ENCODE peak calls at places on chromosomes 12 and 14, in ten cellular contexts. F is thoracic aorta, S is mesendoderm, E is spleen, W is small intestine, B is left ventricle myocardium inferior, N is adipocyte, I is fibroblast of lung, X is body of pancreas, K is aorta. H is an unnamed sample. For H3K4me1, the result is how much of the 10 kb centered on the place peaks cover.

GRCh38 chr14:102481791-102482238 is 27.8 kb downstream of the ANKRD9 start:
- DNase-seq in F (no peak), S (no peak), E (peak), W (peak), B (no peak), N (no peak), I (no peak), X (no peak), K (peak), H (no peak)

GRCh38 chr12:11891350-11892064 is 179.2 kb upstream of the BCL2L14 start:
- DNase-seq in F (no peak), S (no peak), E (no peak), W (no peak), B (peak), N (no peak), I (no peak), X (no peak), K (no peak), H (no peak)

GRCh38 chr14:65100905-65101541 is 1.3 kb downstream of the MAX start:
- DNase-seq in F (no peak), S (peak), E (no peak), W (no peak), B (no peak), N (peak), I (peak), X (no peak), K (no peak), H (no peak)

GRCh38 chr12:104694711-104695110 is 238.0 kb downstream of the CHST11 start:
- DNase-seq in F (no peak), S (no peak), E (no peak), W (no peak), B (no peak), N (no peak), I (no peak), X (no peak), K (peak), H (no peak)

GRCh38 chr12:116434155-116435065 is 124.8 kb upstream of the MAP1LC3B2 start:
- DNase-seq in F (peak), S (peak), E (no peak), W (peak), B (peak), N (peak), I (peak), X (peak), K (peak), H (peak)

GRCh38 chr14:98775892-98776291 is 496.1 kb downstream of the BCL11B start:
- DNase-seq in F (no peak), S (no peak), E (no peak), W (no peak), B (no peak), N (no peak), I (no peak), X (no peak), K (no peak), H (no peak)

GRCh38 chr14:64688801-64689200 is 15.4 kb upstream of the PLEKHG3 start:
- DNase-seq in F (no peak), S (peak), E (no peak), W (peak), B (no peak), N (no peak), I (no peak), X (no peak), K (no peak), H (no peak)

GRCh38 chr14:34593740-34594375 is 36.1 kb downstream of the SNX6 start:
- DNase-seq in F (no peak), S (no peak), E (no peak), W (no peak), B (no peak), N (peak), I (peak), X (no peak), K (peak), H (no peak)

GRCh38 chr12:46884362-46884761 is 58.6 kb upstream of the SLC38A4 start:
- DNase-seq in F (no peak), S (no peak), E (no peak), W (no peak), B (no peak), N (no peak), I (no peak), X (no peak), K (no peak), H (no peak)

GRCh38 chr12:46959484-46959883 is 119.9 kb upstream of the PCED1B start:
- DNase-seq in F (no peak), S (no peak), E (no peak), W (no peak), B (no peak), N (peak), I (peak), X (no peak), K (no peak), H (no peak)

GRCh38 chr12:31651893-31652521 is 7.5 kb upstream of the ETFBKMT start:
- DNase-seq in F (no peak), S (no peak), E (no peak), W (no peak), B (no peak), N (no peak), I (peak), X (no peak), K (no peak), H (no peak)

GRCh38 chr12:73383584-73384229 is 1111.5 kb downstream of the TRHDE start:
- DNase-seq in F (no peak), S (no peak), E (no peak), W (peak), B (no peak), N (no peak), I (no peak), X (no peak), K (no peak), H (no peak)

GRCh38 chr12:48001426-48002178 is 2.7 kb downstream of the COL2A1 start:
- DNase-seq in F (no peak), S (peak), E (peak), W (peak), B (peak), N (peak), I (peak), X (peak), K (peak), H (no peak)

GRCh38 chr14:61177279-61178225 is 103.6 kb downstream of the TMEM30B start:
- DNase-seq in F (no peak), S (peak), E (no peak), W (no peak), B (no peak), N (peak), I (peak), X (no peak), K (no peak), H (no peak)

GRCh38 chr14:68628605-68629310 is 164.1 kb downstream of the ZFP36L1 start:
- DNase-seq in F (no peak), S (peak), E (no peak), W (peak), B (no peak), N (no peak), I (no peak), X (peak), K (peak), H (peak)

GRCh38 chr12:91091916-91092715 is 19.2 kb downstream of the LUM start:
- DNase-seq in F (no peak), S (no peak), E (no peak), W (no peak), B (no peak), N (no peak), I (no peak), X (no peak), K (no peak), H (no peak)

GRCh38 chr14:68043752-68044151 is 224.2 kb downstream of the RAD51B start:
- DNase-seq in F (no peak), S (no peak), E (no peak), W (no peak), B (no peak), N (no peak), I (no peak), X (no peak), K (no peak), H (no peak)

GRCh38 chr14:63960926-63961567 is 108.2 kb downstream of the SYNE2 start:
- DNase-seq in F (no peak), S (no peak), E (no peak), W (no peak), B (no peak), N (peak), I (peak), X (no peak), K (no peak), H (no peak)

GRCh38 chr14:86357866-86358265 is 827.9 kb downstream of the FLRT2 start:
- DNase-seq in F (no peak), S (no peak), E (no peak), W (no peak), B (no peak), N (no peak), I (no peak), X (no peak), K (no peak), H (no peak)

GRCh38 chr12:48934312-48934706 is 9.0 kb upstream of the FKBP11 start:
- DNase-seq in F (no peak), S (peak), E (no peak), W (peak), B (no peak), N (no peak), I (no peak), X (no peak), K (no peak), H (no peak)

GRCh38 chr12:75553398-75553797 is 42.0 kb upstream of the KRR1 start:
- DNase-seq in F (no peak), S (peak), E (no peak), W (no peak), B (no peak), N (peak), I (no peak), X (no peak), K (no peak), H (no peak)

GRCh38 chr12:131736807-131737484 is 26.1 kb downstream of the SFSWAP start:
- DNase-seq in F (no peak), S (peak), E (no peak), W (no peak), B (no peak), N (peak), I (peak), X (no peak), K (no peak), H (peak)

GRCh38 chr14:66066991-66067788 is 419.0 kb upstream of the CCDC196 start:
- DNase-seq in F (no peak), S (no peak), E (no peak), W (no peak), B (no peak), N (no peak), I (no peak), X (no peak), K (no peak), H (no peak)

GRCh38 chr12:117778656-117779055 is 190.1 kb downstream of the KSR2 start:
- DNase-seq in F (no peak), S (no peak), E (no peak), W (no peak), B (no peak), N (no peak), I (no peak), X (no peak), K (no peak), H (no peak)

GRCh38 chr12:34597548-34598351 is 575.5 kb downstream of the ALG10 start:
- DNase-seq in F (no peak), S (no peak), E (peak), W (no peak), B (no peak), N (no peak), I (no peak), X (no peak), K (peak), H (no peak)

GRCh38 chr12:4825139-4825858 is 84.4 kb upstream of the KCNA1 start:
- DNase-seq in F (no peak), S (no peak), E (no peak), W (peak), B (no peak), N (no peak), I (no peak), X (no peak), K (no peak), H (no peak)

GRCh38 chr12:24138041-24138440 is 188.6 kb upstream of the SOX5 start:
- DNase-seq in F (no peak), S (no peak), E (no peak), W (no peak), B (no peak), N (no peak), I (no peak), X (no peak), K (no peak), H (no peak)

GRCh38 chr14:91366749-91367148 is 50.9 kb downstream of the CCDC88C start:
- DNase-seq in F (no peak), S (no peak), E (no peak), W (no peak), B (no peak), N (no peak), I (no peak), X (no peak), K (no peak), H (no peak)
- H3K4me1 ChIP-seq in F (under half), S (under half), E (half or more), W (under half), B (under half), N (under half), I (under half), X (under half), K (under half), H (under half)

GRCh38 chr12:57090924-57091632 is 2.2 kb downstream of the NAB2 start:
- DNase-seq in F (no peak), S (no peak), E (no peak), W (no peak), B (no peak), N (peak), I (no peak), X (no peak), K (peak), H (no peak)

GRCh38 chr12:57088442-57089258 is at the start of gene NAB2:
- DNase-seq in F (peak), S (peak), E (peak), W (peak), B (peak), N (peak), I (peak), X (peak), K (peak), H (peak)

GRCh38 chr12:57087689-57088441 is 1.0 kb upstream of the NAB2 start:
- DNase-seq in F (peak), S (peak), E (peak), W (peak), B (peak), N (peak), I (peak), X (peak), K (peak), H (peak)

GRCh38 chr12:57090456-57090855 is 1.5 kb downstream of the NAB2 start:
- DNase-seq in F (no peak), S (no peak), E (no peak), W (no peak), B (no peak), N (no peak), I (no peak), X (no peak), K (peak), H (no peak)

DNA sequence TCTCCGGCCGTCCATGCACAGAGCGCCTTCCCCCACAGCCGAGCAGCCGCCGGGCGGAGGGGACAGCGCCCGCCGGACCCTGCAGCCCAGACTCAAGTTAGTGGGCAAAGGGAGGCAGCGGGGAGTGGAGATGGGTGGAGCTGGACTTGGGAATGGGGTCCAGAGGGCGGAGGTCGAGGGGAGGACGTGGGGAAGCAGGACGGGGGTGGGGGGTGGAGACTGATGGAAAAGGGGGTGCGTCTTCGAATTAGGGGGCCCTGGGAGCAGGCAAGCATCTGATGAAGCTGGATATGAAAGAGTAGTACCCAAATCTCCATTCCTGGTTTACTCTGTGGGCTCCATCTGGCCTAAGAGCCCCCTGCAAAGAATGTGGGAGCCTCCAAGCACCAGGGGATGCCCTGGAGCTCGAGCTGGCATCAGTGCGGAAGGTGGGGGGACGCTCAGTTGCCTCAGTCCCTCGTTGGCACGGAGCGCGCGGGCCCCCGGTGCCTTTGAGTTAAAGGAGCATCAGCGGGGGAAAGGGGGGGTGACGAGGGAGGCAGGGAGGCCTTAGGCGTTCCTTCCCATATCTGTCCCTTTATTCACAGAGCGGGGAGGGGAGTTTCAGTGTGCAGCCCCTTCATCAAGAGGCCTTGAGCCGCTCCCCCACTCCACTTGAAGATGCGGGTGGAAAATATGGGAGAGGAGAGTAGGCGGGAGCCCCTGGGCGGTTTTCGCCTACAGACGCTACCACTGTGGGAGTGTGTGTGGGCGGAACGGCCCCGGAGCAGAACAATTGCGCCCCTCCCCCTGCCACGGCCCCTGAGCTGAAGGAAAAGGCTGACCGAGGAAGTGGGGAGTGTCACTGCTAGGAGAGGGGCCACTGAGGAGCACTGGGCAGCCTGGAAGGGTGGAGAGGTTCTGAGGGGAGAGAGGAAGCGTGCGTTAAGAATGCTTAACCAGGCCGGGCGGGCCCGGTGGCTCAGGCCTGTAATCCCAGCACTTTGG is 638 bp downstream of the NAB2 start:
- DNase-seq in F (no peak), S (peak), E (peak), W (peak), B (peak), N (peak), I (peak), X (peak), K (peak), H (peak)
- H3K4me1 ChIP-seq in F (half or more), S (under half), E (half or more), W (under half), B (half or more), N (half or more), I (under half), X (under half), K (under half), H (under half)

GRCh38 chr12:124685689-124685993 is 118.2 kb upstream of the NCOR2 start:
- DNase-seq in F (no peak), S (no peak), E (no peak), W (no peak), B (no peak), N (no peak), I (no peak), X (no peak), K (no peak), H (no peak)
- H3K4me1 ChIP-seq in F (half or more), S (under half), E (under half), W (under half), B (half or more), N (half or more), I (under half), X (under half), K (under half), H (half or more)

GRCh38 chr14:89915114-89915878 is 39.2 kb downstream of the EFCAB11 start:
- DNase-seq in F (no peak), S (peak), E (no peak), W (peak), B (peak), N (peak), I (peak), X (peak), K (no peak), H (peak)
- H3K4me1 ChIP-seq in F (under half), S (under half), E (under half), W (under half), B (under half), N (under half), I (under half), X (under half), K (under half), H (under half)

GRCh38 chr14:23164250-23164649 is 19.2 kb downstream of the SLC7A8 start:
- DNase-seq in F (no peak), S (no peak), E (no peak), W (peak), B (no peak), N (no peak), I (peak), X (peak), K (no peak), H (no peak)
- H3K4me1 ChIP-seq in F (under half), S (under half), E (under half), W (under half), B (under half), N (under half), I (under half), X (half or more), K (under half), H (under half)

GRCh38 chr12:122872815-122873361 is 23.0 kb downstream of the VPS37B start:
- DNase-seq in F (no peak), S (no peak), E (peak), W (no peak), B (no peak), N (no peak), I (no peak), X (no peak), K (peak), H (no peak)
- H3K4me1 ChIP-seq in F (under half), S (under half), E (half or more), W (under half), B (half or more), N (under half), I (under half), X (half or more), K (under half), H (under half)

GRCh38 chr12:56684745-56685369 is 3.2 kb downstream of the PTGES3 start:
- DNase-seq in F (no peak), S (no peak), E (peak), W (peak), B (no peak), N (no peak), I (no peak), X (no peak), K (peak), H (no peak)
- H3K4me1 ChIP-seq in F (half or more), S (under half), E (half or more), W (under half), B (half or more), N (under half), I (under half), X (half or more), K (under half), H (under half)